ENCODE peak calls at places on chromosomes 13 and 19, in nine cellular contexts. H, S, L, V, O, J, Y, I and K are unnamed samples.

GRCh38 chr19:55348317-55349034 is 6.0 kb downstream of the COX6B2 start:
- DNase-seq in S (peak), H (peak), Y (no peak), L (no peak), V (no peak), I (no peak), O (no peak), J (no peak), K (no peak)

GRCh38 chr13:88908896-88909535 is 1237.8 kb downstream of the SLITRK5 start:
- DNase-seq in V (no peak), S (no peak), O (no peak), I (no peak), J (no peak), L (no peak), Y (no peak), H (no peak), K (no peak)

GRCh38 chr13:27636624-27637288 is 15.1 kb downstream of the POLR1D start:
- DNase-seq in L (no peak), H (no peak), J (no peak), O (no peak), I (no peak), S (no peak), Y (no peak), V (no peak), K (no peak)

GRCh38 chr13:40910324-40911050 is 108.6 kb downstream of the ELF1 start:
- DNase-seq in Y (no peak), O (no peak), S (no peak), H (no peak), V (no peak), J (no peak), I (no peak), L (peak), K (peak)

GRCh38 chr13:83024955-83025594 is 857.2 kb downstream of the SLITRK1 start:
- DNase-seq in L (no peak), O (no peak), I (no peak), S (no peak), Y (peak), V (no peak), H (no peak), J (no peak), K (peak)

GRCh38 chr19:10641248-10641647 is 12.9 kb upstream of the ILF3 start:
- DNase-seq in I (no peak), H (no peak), Y (no peak), V (no peak), J (no peak), L (no peak), O (no peak), S (no peak), K (no peak)

GRCh38 chr19:17874423-17875135 is 2.8 kb downstream of the SLC5A5 start:
- DNase-seq in O (no peak), S (no peak), Y (no peak), L (no peak), H (no peak), J (no peak), V (no peak), I (no peak), K (no peak)

GRCh38 chr13:21531475-21531874 is 72.4 kb upstream of the ZDHHC20 start:
- DNase-seq in S (no peak), Y (no peak), O (no peak), H (no peak), L (no peak), I (no peak), J (no peak), V (no peak), K (no peak)

GRCh38 chr13:110634558-110634957 is 19.2 kb downstream of the NAXD start:
- DNase-seq in L (no peak), O (peak), Y (no peak), J (no peak), I (no peak), S (no peak), V (no peak), H (no peak), K (peak)

GRCh38 chr13:97231832-97232201 is 9.7 kb downstream of the MBNL2 start:
- DNase-seq in V (no peak), I (no peak), O (no peak), J (no peak), L (no peak), H (no peak), S (no peak), Y (no peak), K (peak)